ENCODE peak calls at places on chromosomes 16 and 17, in six cellular contexts. One of them, this sample, is unnamed.

GRCh38 chr16:3080024-3080423 is 14.6 kb downstream of the IL32 start:
- DNase-seq in activated CD4-positive, alpha-beta T cell treated with anti-CD3 and anti-CD28 coated beads, Interleukin-2, amount 50 U/mL, for 4 hours: no peak
- DNase-seq in Kasumi-1: no peak
- DNase-seq in 8988T: no peak
- DNase-seq in GM23338: no peak
- DNase-seq in Caki2: no peak
- DNase-seq in this sample: no peak

GRCh38 chr16:61274211-61274610 is 762.0 kb downstream of the CDH8 start:
- DNase-seq in activated CD4-positive, alpha-beta T cell treated with anti-CD3 and anti-CD28 coated beads, Interleukin-2, amount 50 U/mL, for 4 hours: no peak
- DNase-seq in Kasumi-1: no peak
- DNase-seq in GM23338: no peak
- DNase-seq in 8988T: no peak
- DNase-seq in Caki2: no peak
- DNase-seq in this sample: no peak

GRCh38 chr17:2399572-2400473 is 1.0 kb downstream of the MNT start:
- DNase-seq in GM23338: peak
- DNase-seq in Caki2: peak
- DNase-seq in activated CD4-positive, alpha-beta T cell treated with anti-CD3 and anti-CD28 coated beads, Interleukin-2, amount 50 U/mL, for 4 hours: peak
- DNase-seq in 8988T: peak
- DNase-seq in Kasumi-1: peak
- DNase-seq in this sample: peak

GRCh38 chr17:73309727-73310555 is 1.9 kb downstream of the CDC42EP4 start:
- DNase-seq in 8988T: no peak
- DNase-seq in GM23338: peak
- DNase-seq in activated CD4-positive, alpha-beta T cell treated with anti-CD3 and anti-CD28 coated beads, Interleukin-2, amount 50 U/mL, for 4 hours: no peak
- DNase-seq in Caki2: peak
- DNase-seq in Kasumi-1: peak
- DNase-seq in this sample: no peak

GRCh38 chr16:2350500-2350899 is 10.0 kb upstream of the ABCA3 start:
- DNase-seq in activated CD4-positive, alpha-beta T cell treated with anti-CD3 and anti-CD28 coated beads, Interleukin-2, amount 50 U/mL, for 4 hours: no peak
- DNase-seq in GM23338: no peak
- DNase-seq in Kasumi-1: no peak
- DNase-seq in 8988T: no peak
- DNase-seq in Caki2: no peak
- DNase-seq in this sample: no peak

GRCh38 chr17:5694507-5694906 is 110.2 kb upstream of the NLRP1 start:
- DNase-seq in Caki2: no peak
- DNase-seq in activated CD4-positive, alpha-beta T cell treated with anti-CD3 and anti-CD28 coated beads, Interleukin-2, amount 50 U/mL, for 4 hours: no peak
- DNase-seq in GM23338: peak
- DNase-seq in 8988T: no peak
- DNase-seq in Kasumi-1: no peak
- DNase-seq in this sample: no peak

GRCh38 chr17:39887078-39887477 is 19.1 kb downstream of the ZPBP2 start:
- DNase-seq in Kasumi-1: no peak
- DNase-seq in GM23338: no peak
- DNase-seq in activated CD4-positive, alpha-beta T cell treated with anti-CD3 and anti-CD28 coated beads, Interleukin-2, amount 50 U/mL, for 4 hours: no peak
- DNase-seq in 8988T: no peak
- DNase-seq in Caki2: no peak
- DNase-seq in this sample: no peak

GRCh38 chr16:84605339-84605848 is 12.5 kb downstream of the COTL1 start:
- DNase-seq in Kasumi-1: no peak
- DNase-seq in activated CD4-positive, alpha-beta T cell treated with anti-CD3 and anti-CD28 coated beads, Interleukin-2, amount 50 U/mL, for 4 hours: no peak
- DNase-seq in Caki2: no peak
- DNase-seq in GM23338: no peak
- DNase-seq in 8988T: no peak
- DNase-seq in this sample: no peak

GRCh38 chr17:48001187-48001586 is 30.3 kb downstream of the CDK5RAP3 start:
- DNase-seq in Kasumi-1: no peak
- DNase-seq in 8988T: no peak
- DNase-seq in activated CD4-positive, alpha-beta T cell treated with anti-CD3 and anti-CD28 coated beads, Interleukin-2, amount 50 U/mL, for 4 hours: no peak
- DNase-seq in GM23338: no peak
- DNase-seq in Caki2: no peak
- DNase-seq in this sample: no peak

GRCh38 chr17:1434150-1434549 is 21.9 kb downstream of the CRK start:
- DNase-seq in 8988T: no peak
- DNase-seq in activated CD4-positive, alpha-beta T cell treated with anti-CD3 and anti-CD28 coated beads, Interleukin-2, amount 50 U/mL, for 4 hours: no peak
- DNase-seq in Caki2: no peak
- DNase-seq in GM23338: no peak
- DNase-seq in Kasumi-1: no peak
- DNase-seq in this sample: no peak

GRCh38 chr17:81843713-81844326 is 9.0 kb upstream of the PPP1R27 start:
- DNase-seq in 8988T: no peak
- DNase-seq in GM23338: no peak
- DNase-seq in Kasumi-1: no peak
- DNase-seq in Caki2: no peak
- DNase-seq in activated CD4-positive, alpha-beta T cell treated with anti-CD3 and anti-CD28 coated beads, Interleukin-2, amount 50 U/mL, for 4 hours: no peak
- DNase-seq in this sample: no peak

GRCh38 chr16:80792031-80792430 is 12.4 kb downstream of the CDYL2 start:
- DNase-seq in Caki2: no peak
- DNase-seq in GM23338: peak
- DNase-seq in 8988T: no peak
- DNase-seq in Kasumi-1: no peak
- DNase-seq in activated CD4-positive, alpha-beta T cell treated with anti-CD3 and anti-CD28 coated beads, Interleukin-2, amount 50 U/mL, for 4 hours: no peak
- DNase-seq in this sample: no peak

GRCh38 chr17:17537311-17538099 is 41.3 kb upstream of the RASD1 start:
- DNase-seq in GM23338: no peak
- DNase-seq in Caki2: peak
- DNase-seq in 8988T: no peak
- DNase-seq in activated CD4-positive, alpha-beta T cell treated with anti-CD3 and anti-CD28 coated beads, Interleukin-2, amount 50 U/mL, for 4 hours: no peak
- DNase-seq in Kasumi-1: no peak
- DNase-seq in this sample: no peak

GRCh38 chr16:56708821-56709685 is 20.9 kb upstream of the NUP93 start:
- DNase-seq in Kasumi-1: no peak
- DNase-seq in GM23338: no peak
- DNase-seq in 8988T: no peak
- DNase-seq in Caki2: no peak
- DNase-seq in activated CD4-positive, alpha-beta T cell treated with anti-CD3 and anti-CD28 coated beads, Interleukin-2, amount 50 U/mL, for 4 hours: no peak
- DNase-seq in this sample: no peak

GRCh38 chr17:4492762-4493561 is 5.7 kb upstream of the SPNS2 start:
- DNase-seq in GM23338: peak
- DNase-seq in 8988T: no peak
- DNase-seq in activated CD4-positive, alpha-beta T cell treated with anti-CD3 and anti-CD28 coated beads, Interleukin-2, amount 50 U/mL, for 4 hours: no peak
- DNase-seq in Caki2: peak
- DNase-seq in Kasumi-1: peak
- DNase-seq in this sample: peak

GRCh38 chr16:72935896-72936295 is 112.0 kb downstream of the ZFHX3 start:
- DNase-seq in Kasumi-1: no peak
- DNase-seq in Caki2: no peak
- DNase-seq in 8988T: no peak
- DNase-seq in activated CD4-positive, alpha-beta T cell treated with anti-CD3 and anti-CD28 coated beads, Interleukin-2, amount 50 U/mL, for 4 hours: no peak
- DNase-seq in GM23338: no peak
- DNase-seq in this sample: no peak

GRCh38 chr17:40791808-40792436 is 7.8 kb downstream of the KRT28 start:
- DNase-seq in GM23338: peak
- DNase-seq in Caki2: no peak
- DNase-seq in 8988T: no peak
- DNase-seq in activated CD4-positive, alpha-beta T cell treated with anti-CD3 and anti-CD28 coated beads, Interleukin-2, amount 50 U/mL, for 4 hours: no peak
- DNase-seq in Kasumi-1: peak
- DNase-seq in this sample: peak

GRCh38 chr17:62140836-62141235 is 75.8 kb upstream of the MED13 start:
- DNase-seq in Caki2: no peak
- DNase-seq in GM23338: no peak
- DNase-seq in 8988T: no peak
- DNase-seq in Kasumi-1: no peak
- DNase-seq in activated CD4-positive, alpha-beta T cell treated with anti-CD3 and anti-CD28 coated beads, Interleukin-2, amount 50 U/mL, for 4 hours: no peak
- DNase-seq in this sample: no peak

GRCh38 chr16:64866026-64866425 is 255.8 kb downstream of the CDH11 start:
- DNase-seq in activated CD4-positive, alpha-beta T cell treated with anti-CD3 and anti-CD28 coated beads, Interleukin-2, amount 50 U/mL, for 4 hours: no peak
- DNase-seq in Caki2: no peak
- DNase-seq in Kasumi-1: no peak
- DNase-seq in 8988T: no peak
- DNase-seq in GM23338: no peak
- DNase-seq in this sample: no peak

GRCh38 chr16:200388-200787 is 20.1 kb downstream of the HBQ1 start:
- DNase-seq in Caki2: peak
- DNase-seq in 8988T: no peak
- DNase-seq in Kasumi-1: no peak
- DNase-seq in GM23338: no peak
- DNase-seq in activated CD4-positive, alpha-beta T cell treated with anti-CD3 and anti-CD28 coated beads, Interleukin-2, amount 50 U/mL, for 4 hours: no peak
- DNase-seq in this sample: no peak

GRCh38 chr17:16977932-16978331 is 6.0 kb upstream of the TNFRSF13B start:
- DNase-seq in Caki2: no peak
- DNase-seq in Kasumi-1: no peak
- DNase-seq in GM23338: peak
- DNase-seq in 8988T: no peak
- DNase-seq in activated CD4-positive, alpha-beta T cell treated with anti-CD3 and anti-CD28 coated beads, Interleukin-2, amount 50 U/mL, for 4 hours: no peak
- DNase-seq in this sample: no peak

GRCh38 chr17:69433093-69433492 is 18.6 kb downstream of the MAP2K6 start:
- DNase-seq in Kasumi-1: no peak
- DNase-seq in Caki2: no peak
- DNase-seq in activated CD4-positive, alpha-beta T cell treated with anti-CD3 and anti-CD28 coated beads, Interleukin-2, amount 50 U/mL, for 4 hours: no peak
- DNase-seq in 8988T: no peak
- DNase-seq in GM23338: no peak
- DNase-seq in this sample: no peak

GRCh38 chr17:9676742-9677387 is 31.5 kb downstream of the USP43 start:
- DNase-seq in 8988T: peak
- DNase-seq in Caki2: peak
- DNase-seq in Kasumi-1: no peak
- DNase-seq in GM23338: no peak
- DNase-seq in activated CD4-positive, alpha-beta T cell treated with anti-CD3 and anti-CD28 coated beads, Interleukin-2, amount 50 U/mL, for 4 hours: no peak
- DNase-seq in this sample: peak

GRCh38 chr17:31281061-31281460 is 16.0 kb downstream of the OMG start:
- DNase-seq in Kasumi-1: no peak
- DNase-seq in 8988T: no peak
- DNase-seq in activated CD4-positive, alpha-beta T cell treated with anti-CD3 and anti-CD28 coated beads, Interleukin-2, amount 50 U/mL, for 4 hours: no peak
- DNase-seq in GM23338: no peak
- DNase-seq in Caki2: no peak
- DNase-seq in this sample: no peak

GRCh38 chr16:68728558-68728957 is 8.5 kb upstream of the CDH1 start:
- DNase-seq in Caki2: peak
- DNase-seq in GM23338: no peak
- DNase-seq in activated CD4-positive, alpha-beta T cell treated with anti-CD3 and anti-CD28 coated beads, Interleukin-2, amount 50 U/mL, for 4 hours: no peak
- DNase-seq in Kasumi-1: no peak
- DNase-seq in 8988T: no peak
- DNase-seq in this sample: no peak

GRCh38 chr17:10797848-10798328 is 6.0 kb downstream of the TMEM238L start:
- DNase-seq in activated CD4-positive, alpha-beta T cell treated with anti-CD3 and anti-CD28 coated beads, Interleukin-2, amount 50 U/mL, for 4 hours: no peak
- DNase-seq in Caki2: no peak
- DNase-seq in 8988T: no peak
- DNase-seq in Kasumi-1: no peak
- DNase-seq in GM23338: no peak
- DNase-seq in this sample: no peak

This sample was measured in SW480.